ENCODE peak calls at places on chromosomes 16 and 17, in five cellular contexts. X is A549, S is aorta, Q is suprapubic skin, V is gastrocnemius medialis. T is an unnamed sample.

GRCh38 chr17:7081341-7082062 is 1.5 kb upstream of the CLEC10A start:
- DNase-seq in X (no peak), S (peak; percentile 42), Q (no peak), V (no peak), T (no peak)

GRCh38 chr17:7022791-7023571 is at the start of gene BCL6B:
- DNase-seq in X (no peak), S (peak; percentile 77), Q (no peak), V (no peak), T (no peak)

GRCh38 chr16:8887952-8888560 is 5.9 kb downstream of the LITAFD start:
- DNase-seq in X (no peak), S (peak; percentile 87), Q (no peak), V (peak; percentile 96), T (no peak)

GRCh38 chr17:3795758-3796102 is 5.3 kb downstream of the ITGAE start:
- DNase-seq in X (no peak), S (no peak), Q (peak; percentile 1), V (no peak), T (no peak)

GRCh38 chr17:61410555-61411089 is 11.0 kb downstream of the TBX2 start:
- DNase-seq in X (peak; percentile 60), S (peak; percentile 94), Q (peak; percentile 78), V (peak; percentile 64), T (peak; percentile 82)

GRCh38 chr17:75559958-75560533 is 27.6 kb upstream of the MYO15B start:
- DNase-seq in X (no peak), S (no peak), Q (no peak), V (no peak), T (no peak)

GRCh38 chr16:67277999-67278772 is 1.1 kb upstream of the PLEKHG4 start:
- DNase-seq in X (no peak), S (no peak), Q (no peak), V (no peak), T (no peak)

GRCh38 chr17:59853168-59853918 is 39.4 kb downstream of the TUBD1 start:
- DNase-seq in X (peak; percentile 100), S (peak; percentile 72), Q (no peak), V (no peak), T (no peak)

GRCh38 chr17:31530391-31530990 is 139.0 kb downstream of the RAB11FIP4 start:
- DNase-seq in X (no peak), S (no peak), Q (no peak), V (no peak), T (no peak)

GRCh38 chr16:1745900-1746692 is 25.2 kb downstream of the NME3 start:
- DNase-seq in X (no peak), S (no peak), Q (no peak), V (no peak), T (peak; percentile 72)

GRCh38 chr16:79768594-79768993 is 168.1 kb upstream of the MAF start:
- DNase-seq in X (no peak), S (no peak), Q (no peak), V (no peak), T (no peak)

GRCh38 chr16:26598061-26598460 is 468.7 kb upstream of the C16orf82 start:
- DNase-seq in X (no peak), S (no peak), Q (no peak), V (no peak), T (no peak)

GRCh38 chr16:83779881-83780280 is 27.9 kb upstream of the HSBP1 start:
- DNase-seq in X (no peak), S (no peak), Q (no peak), V (no peak), T (no peak)

GRCh38 chr16:66662445-66663194 is 33.9 kb downstream of the CMTM4 start:
- DNase-seq in X (peak; percentile 56), S (no peak), Q (no peak), V (no peak), T (no peak)

GRCh38 chr16:397736-398332 is 835 bp downstream of the NME4 start:
- DNase-seq in X (peak; percentile 86), S (peak; percentile 93), Q (peak; percentile 90), V (peak; percentile 77), T (peak; percentile 68)

GRCh38 chr17:50923611-50924010 is 57.5 kb upstream of the TOB1 start:
- DNase-seq in X (no peak), S (no peak), Q (no peak), V (no peak), T (no peak)

GRCh38 chr17:77391668-77392375 is 251.1 kb downstream of the SEC14L1 start:
- DNase-seq in X (peak; percentile 74), S (peak; percentile 89), Q (peak; percentile 90), V (peak; percentile 48), T (no peak)

GRCh38 chr17:57861000-57861736 is 11.3 kb upstream of the MRPS23 start:
- DNase-seq in X (peak; percentile 90), S (peak; percentile 81), Q (peak; percentile 83), V (peak; percentile 78), T (peak; percentile 85)

GRCh38 chr16:28596840-28597691 is at the start of gene SULT1A2:
- DNase-seq in X (no peak), S (no peak), Q (no peak), V (no peak), T (no peak)

GRCh38 chr17:18963126-18964017 is 11.4 kb downstream of the SLC5A10 start:
- DNase-seq in X (no peak), S (peak; percentile 57), Q (no peak), V (no peak), T (no peak)

GRCh38 chr16:17029602-17030350 is 441.0 kb downstream of the XYLT1 start:
- DNase-seq in X (no peak), S (no peak), Q (no peak), V (no peak), T (no peak)

GRCh38 chr16:17026600-17027242 is 444.0 kb downstream of the XYLT1 start:
- DNase-seq in X (no peak), S (no peak), Q (no peak), V (no peak), T (no peak)

GRCh38 chr16:17023606-17024005 is 447.2 kb downstream of the XYLT1 start:
- DNase-seq in X (no peak), S (no peak), Q (no peak), V (no peak), T (no peak)

GRCh38 chr16:17024514-17024913 is 446.2 kb downstream of the XYLT1 start:
- DNase-seq in X (no peak), S (no peak), Q (no peak), V (no peak), T (no peak)

DNA sequence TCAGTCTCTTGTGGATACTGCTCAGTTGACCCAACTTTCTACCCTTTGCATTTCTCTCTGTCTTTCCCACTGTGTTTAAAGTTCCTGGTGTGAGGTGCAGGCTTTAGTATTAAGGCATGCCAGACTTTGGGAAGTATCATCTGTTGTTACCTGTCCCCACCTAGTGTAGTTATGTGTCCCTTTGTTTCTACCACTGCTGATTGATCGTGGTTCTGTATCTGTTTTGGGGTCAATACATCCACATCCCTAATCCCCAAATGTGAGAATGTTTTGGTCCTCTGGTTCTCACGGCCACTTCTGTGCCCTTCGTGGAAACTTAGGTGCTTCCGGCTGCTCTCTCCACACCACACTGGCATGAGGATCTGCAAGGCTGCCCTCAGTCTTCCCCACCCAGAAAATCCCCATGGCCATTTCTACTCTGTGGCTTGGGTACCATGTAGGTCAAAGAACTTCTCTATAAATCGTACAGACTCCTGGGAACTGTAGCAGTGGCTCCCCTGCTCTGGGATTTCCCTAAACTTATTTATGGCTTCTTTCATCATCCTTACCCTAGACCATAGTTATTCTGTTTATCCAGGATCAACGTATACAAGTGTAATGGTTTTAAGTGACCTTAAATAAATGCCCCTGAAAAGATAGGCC is 443.2 kb downstream of the XYLT1 start:
- DNase-seq in X (no peak), S (no peak), Q (no peak), V (no peak), T (no peak)
- H3K4me3 ChIP-seq in X (no peak overlapping the region), S (no peak overlapping the region), Q (no peak overlapping the region), V (no peak overlapping the region), T (no peak overlapping the region)

DNA sequence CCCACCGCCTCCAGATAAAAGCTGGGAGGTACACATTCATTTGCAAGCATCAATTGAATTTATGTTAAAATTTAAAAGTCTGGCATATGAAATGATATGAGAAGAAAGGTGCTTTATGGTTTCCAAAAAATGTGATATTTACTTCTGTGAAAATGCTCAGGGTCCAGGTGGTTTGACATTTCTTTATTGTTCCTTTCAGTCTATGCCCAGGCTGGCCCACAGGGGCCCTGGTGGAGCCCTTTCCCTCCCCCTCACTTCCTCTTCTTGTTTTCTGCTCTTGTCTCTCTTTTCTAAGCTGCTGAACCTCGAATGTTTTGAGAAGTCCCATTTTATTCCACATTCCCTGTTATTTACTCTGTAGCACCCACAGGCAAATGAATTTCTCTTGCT is 127.8 kb downstream of the HS3ST3B1 start:
- DNase-seq in X (no peak), S (no peak), Q (no peak), V (no peak), T (no peak)
- H3K27ac ChIP-seq in X (no peak overlapping the region), S (no peak overlapping the region), Q (no peak overlapping the region), V (no peak overlapping the region), T (no peak overlapping the region)

GRCh38 chr16:57257455-57258070 is 12.5 kb downstream of the ARL2BP start:
- DNase-seq in X (no peak), S (peak; percentile 61), Q (peak; percentile 34), V (no peak), T (peak; percentile 41)

GRCh38 chr16:57253410-57253927 is 8.4 kb downstream of the ARL2BP start:
- DNase-seq in X (no peak), S (no peak), Q (no peak), V (no peak), T (no peak)

GRCh38 chr16:57258226-57258909 is 13.3 kb downstream of the ARL2BP start:
- DNase-seq in X (no peak), S (peak; percentile 70), Q (peak; percentile 64), V (no peak), T (no peak)

GRCh38 chr16:57256601-57257395 is 11.7 kb downstream of the ARL2BP start:
- DNase-seq in X (no peak), S (peak; percentile 64), Q (no peak), V (no peak), T (no peak)

DNA sequence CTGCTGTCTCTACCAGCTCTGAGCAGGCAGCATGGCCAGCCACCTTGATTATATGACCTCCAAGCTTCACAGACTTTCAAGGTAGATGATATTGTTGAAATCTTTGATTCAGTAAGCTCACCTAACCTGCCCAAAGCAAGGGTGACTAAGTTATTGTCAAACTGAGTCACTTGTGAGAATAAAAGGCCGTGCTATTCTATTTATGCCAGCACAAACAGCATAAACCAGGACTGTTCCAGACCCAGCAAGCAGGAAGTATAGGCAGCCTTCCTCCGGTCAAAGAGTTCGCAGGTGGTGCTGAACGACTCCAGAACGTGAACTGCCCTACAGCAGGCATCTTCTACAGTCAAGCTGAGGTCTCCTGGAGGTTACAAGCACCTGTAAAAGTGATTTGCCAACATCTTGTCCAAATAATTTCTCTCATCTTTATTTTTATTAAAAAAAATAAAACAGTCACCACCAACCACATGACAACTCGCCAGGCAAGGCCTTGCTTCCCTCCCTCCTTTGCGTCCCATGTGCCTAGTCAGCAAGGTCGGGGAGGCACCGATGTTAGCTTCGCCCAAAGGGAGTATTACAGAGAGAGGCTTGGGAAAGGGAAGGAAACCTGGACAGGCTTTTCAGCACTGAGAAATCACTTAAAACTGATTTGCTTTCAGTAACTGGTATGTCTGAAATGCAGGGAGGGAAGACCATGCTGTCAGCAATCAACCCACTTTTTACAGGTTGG is 10.8 kb downstream of the ARL2BP start:
- DNase-seq in X (no peak), S (peak; percentile 55), Q (no peak), V (no peak), T (no peak)
- H3K4me1 ChIP-seq in X (peaks cover 20% of the 10 kb centered on the region), S (no peaks in the 10 kb centered on the region), Q (peaks cover 9% of the 10 kb centered on the region), V (no peaks in the 10 kb centered on the region), T (peaks cover 10% of the 10 kb centered on the region)

DNA sequence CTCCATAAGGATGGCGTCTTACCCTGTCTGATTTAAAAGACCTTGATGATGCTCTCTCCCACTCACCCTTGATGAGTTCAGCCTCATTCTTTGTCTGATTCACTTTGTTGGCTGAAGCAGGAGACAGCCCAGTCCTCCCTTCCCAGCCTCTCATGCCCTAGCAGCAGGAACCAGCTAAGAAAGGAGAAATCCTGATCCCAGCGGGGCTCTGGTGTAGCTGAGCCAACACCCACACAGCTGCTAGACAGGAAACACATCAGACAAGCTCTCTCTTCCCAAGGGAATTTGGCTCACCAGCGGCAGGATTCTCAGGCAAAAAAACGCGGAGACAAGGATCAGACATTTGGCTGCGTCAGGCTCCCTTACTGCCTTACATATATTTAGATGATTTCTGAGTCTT is 211.5 kb downstream of the CDH11 start:
- DNase-seq in X (peak; percentile 16), S (peak; percentile 75), Q (no peak), V (peak; percentile 15), T (no peak)
- H3K4me3 ChIP-seq in X (no peak overlapping the region), S (no peak overlapping the region), Q (no peak overlapping the region), V (no peak overlapping the region), T (no peak overlapping the region)